ENCODE peak calls at places on chromosomes 6 and 20, in eight cellular contexts. One of them, this sample, is unnamed.

GRCh38 chr6:110618591-110619267 is 142.3 kb upstream of the SLC22A16 start:
- DNase-seq in uterus: no peak
- DNase-seq in upper lobe of right lung: no peak
- DNase-seq in A549: no peak
- DNase-seq in IMR-90: peak; percentile 28
- DNase-seq in HepG2: peak; percentile 28
- DNase-seq in prostate gland: peak; percentile 19
- DNase-seq in stomach: no peak
- DNase-seq in this sample: no peak

GRCh38 chr6:138346302-138347195 is 31.2 kb upstream of the SMIM28 start:
- DNase-seq in uterus: no peak
- DNase-seq in upper lobe of right lung: no peak
- DNase-seq in A549: no peak
- DNase-seq in IMR-90: peak; percentile 19
- DNase-seq in HepG2: no peak
- DNase-seq in prostate gland: no peak
- DNase-seq in stomach: no peak
- DNase-seq in this sample: no peak

GRCh38 chr6:1390071-1390804 is 862 bp downstream of the FOXF2 start:
- DNase-seq in uterus: no peak
- DNase-seq in upper lobe of right lung: peak; percentile 69
- DNase-seq in A549: no peak
- DNase-seq in IMR-90: peak; percentile 70
- DNase-seq in HepG2: no peak
- DNase-seq in prostate gland: peak; percentile 14
- DNase-seq in stomach: no peak
- DNase-seq in this sample: no peak

GRCh38 chr6:159151266-159151855 is 17.8 kb upstream of the FNDC1 start:
- DNase-seq in uterus: no peak
- DNase-seq in upper lobe of right lung: no peak
- DNase-seq in A549: peak; percentile 27
- DNase-seq in IMR-90: peak; percentile 58
- DNase-seq in HepG2: peak; percentile 34
- DNase-seq in prostate gland: no peak
- DNase-seq in stomach: peak; percentile 61
- DNase-seq in this sample: no peak

GRCh38 chr6:145148392-145149175 is 586.7 kb downstream of the EPM2A start:
- DNase-seq in uterus: no peak
- DNase-seq in upper lobe of right lung: peak; percentile 66
- DNase-seq in A549: peak; percentile 2
- DNase-seq in IMR-90: peak; percentile 63
- DNase-seq in HepG2: peak; percentile 36
- DNase-seq in prostate gland: no peak
- DNase-seq in stomach: peak; percentile 29
- DNase-seq in this sample: no peak

GRCh38 chr6:125300992-125301434 is 754 bp downstream of the HDDC2 start:
- DNase-seq in uterus: no peak
- DNase-seq in upper lobe of right lung: no peak
- DNase-seq in A549: no peak
- DNase-seq in IMR-90: peak; percentile 51
- DNase-seq in HepG2: no peak
- DNase-seq in prostate gland: no peak
- DNase-seq in stomach: no peak
- DNase-seq in this sample: no peak

GRCh38 chr20:4898282-4898681 is 103.0 kb downstream of the SLC23A2 start:
- DNase-seq in uterus: no peak
- DNase-seq in upper lobe of right lung: no peak
- DNase-seq in A549: no peak
- DNase-seq in IMR-90: peak; percentile 89
- DNase-seq in HepG2: no peak
- DNase-seq in prostate gland: no peak
- DNase-seq in stomach: peak; percentile 65
- DNase-seq in this sample: no peak

GRCh38 chr20:36632487-36633284 is 13.3 kb downstream of the SLA2 start:
- DNase-seq in uterus: no peak
- DNase-seq in upper lobe of right lung: no peak
- DNase-seq in A549: no peak
- DNase-seq in IMR-90: no peak
- DNase-seq in HepG2: peak; percentile 87
- DNase-seq in prostate gland: no peak
- DNase-seq in stomach: no peak
- DNase-seq in this sample: no peak

GRCh38 chr6:167581637-167582036 is 245.1 kb upstream of the AFDN start:
- DNase-seq in uterus: no peak
- DNase-seq in upper lobe of right lung: no peak
- DNase-seq in A549: no peak
- DNase-seq in IMR-90: no peak
- DNase-seq in HepG2: no peak
- DNase-seq in prostate gland: no peak
- DNase-seq in stomach: no peak
- DNase-seq in this sample: no peak

GRCh38 chr6:111997078-111997862 is 56.6 kb upstream of the CCN6 start:
- DNase-seq in uterus: peak; percentile 86
- DNase-seq in upper lobe of right lung: peak; percentile 88
- DNase-seq in A549: peak; percentile 38
- DNase-seq in IMR-90: peak; percentile 80
- DNase-seq in HepG2: peak; percentile 71
- DNase-seq in prostate gland: peak; percentile 75
- DNase-seq in stomach: peak; percentile 82
- DNase-seq in this sample: peak; percentile 67

GRCh38 chr6:138428943-138429616 is 25.1 kb downstream of the HEBP2 start:
- DNase-seq in uterus: no peak
- DNase-seq in upper lobe of right lung: no peak
- DNase-seq in A549: peak; percentile 25
- DNase-seq in IMR-90: peak; percentile 77
- DNase-seq in HepG2: peak; percentile 62
- DNase-seq in prostate gland: no peak
- DNase-seq in stomach: no peak
- DNase-seq in this sample: no peak

GRCh38 chr20:37075932-37076685 is 19.7 kb downstream of the RBL1 start:
- DNase-seq in uterus: no peak
- DNase-seq in upper lobe of right lung: no peak
- DNase-seq in A549: no peak
- DNase-seq in IMR-90: peak; percentile 52
- DNase-seq in HepG2: no peak
- DNase-seq in prostate gland: no peak
- DNase-seq in stomach: no peak
- DNase-seq in this sample: no peak

GRCh38 chr6:104784884-104785283 is 74.8 kb downstream of the HACE1 start:
- DNase-seq in uterus: no peak
- DNase-seq in upper lobe of right lung: no peak
- DNase-seq in A549: no peak
- DNase-seq in IMR-90: peak; percentile 41
- DNase-seq in HepG2: no peak
- DNase-seq in prostate gland: no peak
- DNase-seq in stomach: no peak
- DNase-seq in this sample: no peak

DNA sequence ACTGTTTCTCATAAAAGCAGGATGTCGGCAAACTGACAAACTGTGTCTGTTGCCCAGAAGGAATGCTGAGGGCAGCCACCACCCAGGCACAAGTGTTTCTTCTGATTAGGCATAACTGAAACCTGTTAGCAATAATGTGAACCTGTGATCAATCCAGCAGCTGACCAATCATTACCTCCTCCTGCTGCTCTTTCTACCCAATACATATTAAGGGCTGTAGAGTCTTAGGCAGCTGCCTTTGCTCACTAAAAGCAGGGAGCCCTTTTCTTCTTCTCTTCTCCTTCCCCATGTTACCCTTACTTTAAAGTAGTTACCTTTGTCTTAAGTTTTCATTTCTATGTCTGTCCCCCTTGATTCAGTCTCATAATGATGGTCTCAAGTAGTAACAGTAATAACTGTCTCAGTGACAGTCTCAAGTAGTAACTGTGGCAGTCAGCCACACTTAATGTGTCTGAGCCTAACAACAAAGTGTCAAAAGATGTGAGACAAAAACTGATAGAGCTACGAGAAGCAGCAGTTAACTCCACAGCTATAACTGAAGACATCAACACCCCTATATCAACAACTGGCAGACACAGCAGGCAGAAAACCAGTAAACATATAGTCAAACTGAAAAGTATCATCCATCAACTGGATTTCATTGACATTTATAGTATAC is 37.0 kb downstream of the RANBP9 start:
- DNase-seq in uterus: no peak
- DNase-seq in upper lobe of right lung: no peak
- DNase-seq in A549: no peak
- DNase-seq in IMR-90: no peak
- DNase-seq in HepG2: no peak
- DNase-seq in prostate gland: no peak
- DNase-seq in stomach: no peak
- DNase-seq in this sample: no peak
- H3K9me3 ChIP-seq in uterus: peaks cover 4% of the 10 kb centered on the region
- H3K9me3 ChIP-seq in upper lobe of right lung: peaks cover 8% of the 10 kb centered on the region
- H3K9me3 ChIP-seq in A549: peaks cover 3% of the 10 kb centered on the region
- H3K9me3 ChIP-seq in IMR-90: no peaks in the 10 kb centered on the region
- H3K9me3 ChIP-seq in HepG2: peaks cover 9% of the 10 kb centered on the region
- H3K9me3 ChIP-seq in prostate gland: no peaks in the 10 kb centered on the region
- H3K9me3 ChIP-seq in stomach: peaks cover 11% of the 10 kb centered on the region
- H3K9me3 ChIP-seq in this sample: no peaks in the 10 kb centered on the region

GRCh38 chr6:70657706-70658105 is 10.0 kb upstream of the SMAP1 start:
- DNase-seq in uterus: no peak
- DNase-seq in upper lobe of right lung: no peak
- DNase-seq in A549: no peak
- DNase-seq in IMR-90: no peak
- DNase-seq in HepG2: no peak
- DNase-seq in prostate gland: no peak
- DNase-seq in stomach: no peak
- DNase-seq in this sample: no peak
- H3K9me3 ChIP-seq in uterus: no peaks in the 10 kb centered on the region
- H3K9me3 ChIP-seq in upper lobe of right lung: no peaks in the 10 kb centered on the region
- H3K9me3 ChIP-seq in A549: no peaks in the 10 kb centered on the region
- H3K9me3 ChIP-seq in IMR-90: no peaks in the 10 kb centered on the region
- H3K9me3 ChIP-seq in HepG2: no peaks in the 10 kb centered on the region
- H3K9me3 ChIP-seq in prostate gland: no peaks in the 10 kb centered on the region
- H3K9me3 ChIP-seq in stomach: no peaks in the 10 kb centered on the region
- H3K9me3 ChIP-seq in this sample: no peaks in the 10 kb centered on the region

GRCh38 chr6:10303806-10304520 is 110.9 kb downstream of the TFAP2A start:
- DNase-seq in uterus: no peak
- DNase-seq in upper lobe of right lung: no peak
- DNase-seq in A549: no peak
- DNase-seq in IMR-90: no peak
- DNase-seq in HepG2: no peak
- DNase-seq in prostate gland: no peak
- DNase-seq in stomach: no peak
- DNase-seq in this sample: no peak

GRCh38 chr6:10305740-10306423 is 109.0 kb downstream of the TFAP2A start:
- DNase-seq in uterus: no peak
- DNase-seq in upper lobe of right lung: no peak
- DNase-seq in A549: no peak
- DNase-seq in IMR-90: no peak
- DNase-seq in HepG2: no peak
- DNase-seq in prostate gland: no peak
- DNase-seq in stomach: no peak
- DNase-seq in this sample: no peak

GRCh38 chr6:10309826-10310405 is 105.0 kb downstream of the TFAP2A start:
- DNase-seq in uterus: no peak
- DNase-seq in upper lobe of right lung: no peak
- DNase-seq in A549: no peak
- DNase-seq in IMR-90: no peak
- DNase-seq in HepG2: no peak
- DNase-seq in prostate gland: no peak
- DNase-seq in stomach: no peak
- DNase-seq in this sample: no peak

GRCh38 chr6:10307476-10307875 is 107.4 kb downstream of the TFAP2A start:
- DNase-seq in uterus: no peak
- DNase-seq in upper lobe of right lung: no peak
- DNase-seq in A549: no peak
- DNase-seq in IMR-90: no peak
- DNase-seq in HepG2: no peak
- DNase-seq in prostate gland: no peak
- DNase-seq in stomach: no peak
- DNase-seq in this sample: no peak

GRCh38 chr6:10307028-10307427 is 107.8 kb downstream of the TFAP2A start:
- DNase-seq in uterus: no peak
- DNase-seq in upper lobe of right lung: no peak
- DNase-seq in A549: no peak
- DNase-seq in IMR-90: no peak
- DNase-seq in HepG2: no peak
- DNase-seq in prostate gland: no peak
- DNase-seq in stomach: no peak
- DNase-seq in this sample: no peak
- H3K9me3 ChIP-seq in uterus: no peaks in the 10 kb centered on the region
- H3K9me3 ChIP-seq in upper lobe of right lung: no peaks in the 10 kb centered on the region
- H3K9me3 ChIP-seq in A549: no peaks in the 10 kb centered on the region
- H3K9me3 ChIP-seq in IMR-90: peaks cover 2% of the 10 kb centered on the region
- H3K9me3 ChIP-seq in HepG2: no peaks in the 10 kb centered on the region
- H3K9me3 ChIP-seq in prostate gland: no peaks in the 10 kb centered on the region
- H3K9me3 ChIP-seq in stomach: no peaks in the 10 kb centered on the region
- H3K9me3 ChIP-seq in this sample: no peaks in the 10 kb centered on the region

GRCh38 chr6:30282522-30282921 is 44.2 kb upstream of the TRIM39 start:
- DNase-seq in uterus: no peak
- DNase-seq in upper lobe of right lung: no peak
- DNase-seq in A549: no peak
- DNase-seq in IMR-90: no peak
- DNase-seq in HepG2: no peak
- DNase-seq in prostate gland: no peak
- DNase-seq in stomach: no peak
- DNase-seq in this sample: no peak
- H3K9me3 ChIP-seq in uterus: peaks cover 73% of the 10 kb centered on the region
- H3K9me3 ChIP-seq in upper lobe of right lung: peaks cover 53% of the 10 kb centered on the region
- H3K9me3 ChIP-seq in A549: peaks cover 78% of the 10 kb centered on the region
- H3K9me3 ChIP-seq in IMR-90: peaks cover 34% of the 10 kb centered on the region
- H3K9me3 ChIP-seq in HepG2: peaks cover 83% of the 10 kb centered on the region
- H3K9me3 ChIP-seq in prostate gland: no peaks in the 10 kb centered on the region
- H3K9me3 ChIP-seq in stomach: peaks cover 98% of the 10 kb centered on the region
- H3K9me3 ChIP-seq in this sample: peaks cover 28% of the 10 kb centered on the region